ENCODE peak calls at places on chromosome 1, in eight cellular contexts. Q is K562, O is stomach, N is spleen, Y is transverse colon, R is sigmoid colon, M is H1, B is GM12892. F is an unnamed sample.

GRCh38 chr1:200445213-200445612 is 35.4 kb upstream of the ZNF281 start:
- DNase-seq in Q (no peak), O (no peak), N (no peak), Y (no peak), R (no peak), M (no peak), B (no peak), F (no peak)

GRCh38 chr1:111225717-111226400 is 1.7 kb upstream of the CHI3L2 start:
- DNase-seq in Q (no peak), O (no peak), N (no peak), Y (no peak), R (no peak), M (no peak), B (no peak), F (no peak)

GRCh38 chr1:25917996-25918395 is 11.8 kb upstream of the STMN1 start:
- DNase-seq in Q (no peak), O (no peak), N (no peak), Y (no peak), R (no peak), M (no peak), B (no peak), F (no peak)

GRCh38 chr1:19892628-19893168 is 10.5 kb downstream of the OTUD3 start:
- DNase-seq in Q (no peak), O (no peak), N (no peak), Y (no peak), R (no peak), M (no peak), B (no peak), F (no peak)

GRCh38 chr1:223186800-223187199 is 43.8 kb upstream of the TLR5 start:
- DNase-seq in Q (no peak), O (no peak), N (no peak), Y (no peak), R (no peak), M (no peak), B (no peak), F (no peak)

GRCh38 chr1:170461362-170461761 is 70.6 kb upstream of the GORAB start:
- DNase-seq in Q (no peak), O (no peak), N (no peak), Y (no peak), R (no peak), M (no peak), B (no peak), F (no peak)

GRCh38 chr1:90341485-90341884 is 346.6 kb downstream of the ZNF326 start:
- DNase-seq in Q (no peak), O (no peak), N (no peak), Y (no peak), R (no peak), M (no peak), B (no peak), F (no peak)

GRCh38 chr1:89659322-89660061 is 26.6 kb downstream of the LRRC8C start:
- DNase-seq in Q (no peak), O (no peak), N (no peak), Y (no peak), R (no peak), M (no peak), B (no peak), F (no peak)

GRCh38 chr1:150909585-150910185 is 16.5 kb upstream of the SETDB1 start:
- DNase-seq in Q (no peak), O (no peak), N (no peak), Y (no peak), R (no peak), M (no peak), B (no peak), F (no peak)

GRCh38 chr1:36924282-36924791 is 110.0 kb downstream of the GRIK3 start:
- DNase-seq in Q (peak), O (peak), N (no peak), Y (no peak), R (peak), M (peak), B (peak), F (no peak)

GRCh38 chr1:224852901-224853568 is 76.4 kb upstream of the DNAH14 start:
- DNase-seq in Q (peak), O (no peak), N (no peak), Y (no peak), R (no peak), M (no peak), B (no peak), F (no peak)

GRCh38 chr1:204945565-204945977 is 74.9 kb downstream of the NFASC start:
- DNase-seq in Q (no peak), O (no peak), N (no peak), Y (no peak), R (no peak), M (no peak), B (no peak), F (no peak)

GRCh38 chr1:169108897-169109560 is 2.5 kb downstream of the ATP1B1 start:
- DNase-seq in Q (no peak), O (peak), N (no peak), Y (peak), R (peak), M (no peak), B (no peak), F (peak)

GRCh38 chr1:199279872-199280649 is 641.2 kb downstream of the PTPRC start:
- DNase-seq in Q (no peak), O (no peak), N (no peak), Y (no peak), R (no peak), M (no peak), B (no peak), F (no peak)

GRCh38 chr1:17878837-17879236 is 123.7 kb downstream of the ACTL8 start:
- DNase-seq in Q (no peak), O (no peak), N (peak), Y (no peak), R (no peak), M (no peak), B (no peak), F (no peak)

GRCh38 chr1:234969011-234969441 is 159.6 kb downstream of the TOMM20 start:
- DNase-seq in Q (no peak), O (no peak), N (no peak), Y (no peak), R (peak), M (no peak), B (no peak), F (no peak)

GRCh38 chr1:64212023-64212422 is 8.6 kb downstream of the UBE2U start:
- DNase-seq in Q (no peak), O (no peak), N (no peak), Y (no peak), R (no peak), M (no peak), B (no peak), F (no peak)

GRCh38 chr1:43558346-43558841 is 27.7 kb downstream of the PTPRF start:
- DNase-seq in Q (no peak), O (no peak), N (no peak), Y (peak), R (peak), M (no peak), B (no peak), F (peak)

GRCh38 chr1:82778612-82779011 is 977.9 kb downstream of the ADGRL2 start:
- DNase-seq in Q (no peak), O (no peak), N (no peak), Y (no peak), R (no peak), M (no peak), B (no peak), F (no peak)

GRCh38 chr1:213417225-213417820 is 366.3 kb downstream of the RPS6KC1 start:
- DNase-seq in Q (no peak), O (no peak), N (no peak), Y (no peak), R (no peak), M (no peak), B (no peak), F (no peak)

GRCh38 chr1:159913451-159914192 is 11.7 kb downstream of the TAGLN2 start:
- DNase-seq in Q (no peak), O (peak), N (peak), Y (no peak), R (peak), M (no peak), B (no peak), F (peak)

GRCh38 chr1:202170726-202171125 is 10.3 kb upstream of the PTPN7 start:
- DNase-seq in Q (no peak), O (no peak), N (no peak), Y (no peak), R (no peak), M (no peak), B (no peak), F (no peak)

DNA sequence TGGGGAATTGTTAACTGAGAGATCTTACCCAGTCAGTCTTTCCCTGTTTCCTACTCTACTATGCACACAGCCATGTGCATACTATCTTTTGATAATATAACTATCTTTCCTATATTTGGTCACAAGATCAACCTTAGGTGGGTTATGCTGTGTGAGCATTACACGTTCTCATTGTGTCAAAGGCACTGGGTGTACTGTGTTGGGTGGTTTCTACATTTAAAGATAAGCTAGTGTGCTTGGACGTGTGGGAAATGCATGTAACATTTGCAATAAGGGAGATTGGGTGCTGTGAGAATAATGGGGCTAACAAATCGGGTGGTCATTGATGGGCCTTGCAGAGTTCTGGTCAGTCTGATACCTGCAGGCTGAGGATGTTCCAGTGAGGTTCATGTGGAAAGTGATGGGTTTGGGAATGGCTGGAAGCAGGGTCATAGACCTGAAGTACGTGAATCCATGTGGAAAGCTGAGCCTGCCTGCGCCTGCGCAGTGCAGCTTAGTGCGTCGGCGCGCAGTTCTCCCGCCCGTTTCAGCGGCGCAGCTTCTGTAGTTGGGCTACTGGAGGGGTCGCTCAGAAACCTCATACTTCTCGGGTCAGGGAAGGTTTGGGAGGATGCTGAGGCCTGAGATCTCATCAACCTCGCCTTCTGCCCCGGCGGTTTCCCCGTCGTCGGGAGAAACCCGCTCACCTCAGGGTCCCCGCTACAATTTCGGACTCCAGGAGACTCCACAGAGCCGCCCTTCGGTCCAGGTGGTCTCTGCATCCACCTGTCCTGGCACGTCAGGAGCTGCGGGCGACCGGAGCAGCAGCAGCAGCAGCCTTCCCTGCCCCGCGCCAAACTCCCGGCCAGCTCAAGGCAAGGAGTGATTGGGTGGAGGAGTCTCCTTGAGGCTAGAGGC is at the start of gene MSH4:
- DNase-seq in Q (peak), O (no peak), N (peak), Y (no peak), R (no peak), M (no peak), B (no peak), F (no peak)
- TF ChIP-seq POLR2AphosphoS5 in Q (peak), O (peak), N (no peak), Y (no peak), R (no peak), M (peak), B (peak), F (no peak)

GRCh38 chr1:247173431-247173830 is 1.6 kb upstream of the ZNF124 start:
- DNase-seq in Q (no peak), O (no peak), N (no peak), Y (no peak), R (no peak), M (no peak), B (no peak), F (no peak)
- TF ChIP-seq POLR2A in Q (no peak), O (no peak), N (no peak), Y (no peak), R (no peak), M (no peak), B (no peak), F (no peak)

DNA sequence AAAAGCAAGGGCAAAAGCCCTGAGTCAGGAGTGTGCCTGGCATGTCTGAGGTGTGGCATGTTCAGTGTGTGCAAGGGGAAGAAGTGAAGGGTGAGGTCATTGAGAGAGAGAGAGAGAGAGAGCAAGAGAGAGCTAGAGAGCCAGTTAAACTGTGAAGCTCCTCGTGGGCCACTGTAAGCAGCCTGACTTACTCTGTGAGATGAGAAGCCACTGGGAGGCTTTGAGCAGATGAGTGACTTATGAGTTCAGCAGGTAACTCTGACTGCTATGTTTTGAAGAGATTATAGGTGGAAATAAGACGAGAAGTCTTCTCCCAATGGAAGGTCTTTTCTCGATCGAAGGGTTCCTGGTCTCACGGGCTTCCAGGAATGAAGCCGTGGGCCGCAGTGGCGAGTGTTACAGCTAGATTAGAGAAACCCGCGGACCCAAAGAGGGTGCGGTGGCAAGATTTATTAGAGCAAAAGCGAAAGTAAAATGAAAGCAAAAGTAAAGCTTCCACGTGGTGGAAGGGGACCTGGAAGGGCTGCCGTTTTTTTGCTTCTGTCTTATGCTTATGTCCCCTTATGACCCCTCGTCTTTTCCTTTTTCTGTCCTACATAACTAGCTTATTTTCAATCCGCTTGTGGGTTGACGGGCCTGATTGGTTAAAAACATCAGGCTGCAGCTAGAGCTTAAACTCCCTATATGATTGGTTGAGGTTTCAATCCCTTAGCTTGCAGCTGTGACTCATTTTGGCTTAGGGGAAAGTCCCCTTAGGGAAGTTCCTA is 323.1 kb upstream of the FAM78B start:
- DNase-seq in Q (peak), O (no peak), N (peak), Y (peak), R (peak), M (no peak), B (no peak), F (no peak)
- TF ChIP-seq POLR2AphosphoS5 in Q (peak), O (no peak), N (no peak), Y (no peak), R (no peak), M (no peak), B (peak), F (no peak)

GRCh38 chr1:230066466-230067404 is at the start of gene GALNT2:
- DNase-seq in Q (peak), O (peak), N (peak), Y (peak), R (peak), M (peak), B (peak), F (peak)
- TF ChIP-seq POLR2A in Q (peak), O (no peak), N (peak), Y (peak), R (no peak), M (peak), B (peak), F (peak)

DNA sequence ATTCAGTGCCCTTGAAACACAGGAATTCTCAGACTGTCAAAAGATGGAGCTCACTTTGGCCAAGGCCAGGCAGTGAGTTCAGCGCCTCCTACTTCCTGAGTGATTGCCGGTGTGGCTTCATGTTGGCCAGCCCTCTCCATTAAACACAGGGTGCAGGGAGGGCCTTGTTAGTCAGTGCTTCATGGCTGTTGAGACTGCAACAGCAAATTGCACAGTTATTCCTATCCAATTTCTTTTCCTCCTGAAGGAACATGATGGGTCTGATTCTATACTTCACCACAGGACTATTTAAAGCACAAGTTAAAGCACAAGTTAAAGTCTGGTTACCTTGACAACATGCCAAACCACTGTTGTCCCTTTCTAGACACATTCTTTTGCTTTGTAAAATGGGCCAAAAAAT is 156.6 kb downstream of the SIPA1L2 start:
- DNase-seq in Q (no peak), O (no peak), N (no peak), Y (no peak), R (no peak), M (no peak), B (no peak), F (no peak)
- TF ChIP-seq POLR2AphosphoS5 in Q (no peak), O (no peak), N (peak), Y (no peak), R (no peak), M (no peak), B (no peak), F (peak)

F was measured in upper lobe of left lung.